ENCODE peak calls at places on chromosomes 5 and 9, in five cellular contexts. One of them, this sample, is unnamed.
A peak's percentile ranks its signal among the peaks of the same experiment; 100 is the strongest.

GRCh38 chr5:169701910-169702451 is 64.9 kb downstream of the DOCK2 start:
- DNase-seq in upper lobe of right lung: no peak
- DNase-seq in psoas muscle: no peak
- DNase-seq in tibial artery: no peak
- DNase-seq in adrenal gland: no peak
- DNase-seq in this sample: no peak

GRCh38 chr5:129101794-129102193 is 7.2 kb downstream of the ISOC1 start:
- DNase-seq in upper lobe of right lung: no peak
- DNase-seq in tibial artery: no peak
- DNase-seq in psoas muscle: no peak
- DNase-seq in adrenal gland: no peak
- DNase-seq in this sample: no peak

GRCh38 chr5:143833179-143833578 is 21.2 kb downstream of the HMHB1 start:
- DNase-seq in psoas muscle: no peak
- DNase-seq in adrenal gland: no peak
- DNase-seq in upper lobe of right lung: no peak
- DNase-seq in tibial artery: no peak
- DNase-seq in this sample: no peak

GRCh38 chr9:94065535-94065961 is 18.7 kb upstream of the PTPDC1 start:
- DNase-seq in psoas muscle: peak; percentile 77
- DNase-seq in upper lobe of right lung: peak; percentile 71
- DNase-seq in adrenal gland: peak; percentile 70
- DNase-seq in tibial artery: peak; percentile 86
- DNase-seq in this sample: peak; percentile 72

GRCh38 chr5:55672477-55672911 is 39.6 kb downstream of the SLC38A9 start:
- DNase-seq in tibial artery: no peak
- DNase-seq in psoas muscle: no peak
- DNase-seq in adrenal gland: no peak
- DNase-seq in upper lobe of right lung: no peak
- DNase-seq in this sample: no peak

GRCh38 chr9:131801811-131802210 is 61.9 kb upstream of the RAPGEF1 start:
- DNase-seq in psoas muscle: no peak
- DNase-seq in tibial artery: no peak
- DNase-seq in upper lobe of right lung: no peak
- DNase-seq in adrenal gland: no peak
- DNase-seq in this sample: no peak

GRCh38 chr9:3403315-3403714 is 122.5 kb downstream of the RFX3 start:
- DNase-seq in tibial artery: no peak
- DNase-seq in psoas muscle: no peak
- DNase-seq in upper lobe of right lung: no peak
- DNase-seq in adrenal gland: no peak
- DNase-seq in this sample: no peak

GRCh38 chr9:72614057-72614456 is 92.6 kb downstream of the TMC1 start:
- DNase-seq in tibial artery: no peak
- DNase-seq in psoas muscle: no peak
- DNase-seq in adrenal gland: no peak
- DNase-seq in upper lobe of right lung: no peak
- DNase-seq in this sample: no peak

GRCh38 chr5:38208782-38209378 is 49.5 kb upstream of the EGFLAM start:
- DNase-seq in adrenal gland: peak; percentile 40
- DNase-seq in tibial artery: no peak
- DNase-seq in psoas muscle: no peak
- DNase-seq in upper lobe of right lung: no peak
- DNase-seq in this sample: no peak

GRCh38 chr9:133168432-133168831 is 4.7 kb upstream of the GBGT1 start:
- DNase-seq in tibial artery: no peak
- DNase-seq in upper lobe of right lung: peak; percentile 18
- DNase-seq in psoas muscle: no peak
- DNase-seq in adrenal gland: no peak
- DNase-seq in this sample: peak; percentile 9

GRCh38 chr9:129270903-129271431 is 92.9 kb upstream of the IER5L start:
- DNase-seq in tibial artery: no peak
- DNase-seq in psoas muscle: peak; percentile 6
- DNase-seq in upper lobe of right lung: peak; percentile 31
- DNase-seq in adrenal gland: no peak
- DNase-seq in this sample: peak; percentile 8

GRCh38 chr5:72760259-72760658 is 56.2 kb upstream of the TNPO1 start:
- DNase-seq in adrenal gland: no peak
- DNase-seq in tibial artery: no peak
- DNase-seq in psoas muscle: no peak
- DNase-seq in upper lobe of right lung: no peak
- DNase-seq in this sample: no peak

GRCh38 chr5:131005963-131006684 is 158.9 kb downstream of the HINT1 start:
- DNase-seq in tibial artery: no peak
- DNase-seq in adrenal gland: no peak
- DNase-seq in psoas muscle: no peak
- DNase-seq in upper lobe of right lung: no peak
- DNase-seq in this sample: no peak

GRCh38 chr5:172543484-172544298 is 89.4 kb upstream of the SH3PXD2B start:
- DNase-seq in tibial artery: peak; percentile 29
- DNase-seq in psoas muscle: no peak
- DNase-seq in upper lobe of right lung: peak; percentile 18
- DNase-seq in adrenal gland: no peak
- DNase-seq in this sample: no peak

GRCh38 chr9:20512106-20512505 is 110.2 kb downstream of the MLLT3 start:
- DNase-seq in tibial artery: no peak
- DNase-seq in adrenal gland: peak; percentile 13
- DNase-seq in psoas muscle: no peak
- DNase-seq in upper lobe of right lung: no peak
- DNase-seq in this sample: no peak

DNA sequence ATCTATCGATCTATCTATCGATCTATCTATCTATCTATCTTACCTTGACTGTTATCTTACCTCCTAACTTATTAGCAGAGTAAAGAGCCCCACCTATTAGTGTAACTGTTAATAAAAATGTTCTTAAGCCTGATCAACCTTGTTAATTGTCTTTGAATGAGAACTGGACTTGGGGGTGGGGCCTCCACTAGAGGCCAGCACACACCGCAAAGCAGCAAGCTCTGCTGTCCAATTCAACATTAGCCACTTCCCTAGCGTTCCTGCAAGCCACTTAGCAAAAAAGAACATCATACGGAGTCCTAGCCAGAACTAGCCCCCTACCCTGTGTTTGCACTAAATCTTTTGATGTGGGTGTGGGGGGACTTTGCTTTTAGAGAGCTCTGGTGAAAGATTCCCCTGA is 515.8 kb downstream of the KDM4C start:
- DNase-seq in upper lobe of right lung: no peak
- DNase-seq in psoas muscle: no peak
- DNase-seq in adrenal gland: no peak
- DNase-seq in tibial artery: no peak
- DNase-seq in this sample: no peak
- TF ChIP-seq CTCF in upper lobe of right lung: peak; percentile 51
- TF ChIP-seq CTCF in psoas muscle: peak; percentile 61
- TF ChIP-seq CTCF in adrenal gland: peak; percentile 27
- TF ChIP-seq CTCF in tibial artery: peak; percentile 58
- TF ChIP-seq CTCF in this sample: peak; percentile 34

DNA sequence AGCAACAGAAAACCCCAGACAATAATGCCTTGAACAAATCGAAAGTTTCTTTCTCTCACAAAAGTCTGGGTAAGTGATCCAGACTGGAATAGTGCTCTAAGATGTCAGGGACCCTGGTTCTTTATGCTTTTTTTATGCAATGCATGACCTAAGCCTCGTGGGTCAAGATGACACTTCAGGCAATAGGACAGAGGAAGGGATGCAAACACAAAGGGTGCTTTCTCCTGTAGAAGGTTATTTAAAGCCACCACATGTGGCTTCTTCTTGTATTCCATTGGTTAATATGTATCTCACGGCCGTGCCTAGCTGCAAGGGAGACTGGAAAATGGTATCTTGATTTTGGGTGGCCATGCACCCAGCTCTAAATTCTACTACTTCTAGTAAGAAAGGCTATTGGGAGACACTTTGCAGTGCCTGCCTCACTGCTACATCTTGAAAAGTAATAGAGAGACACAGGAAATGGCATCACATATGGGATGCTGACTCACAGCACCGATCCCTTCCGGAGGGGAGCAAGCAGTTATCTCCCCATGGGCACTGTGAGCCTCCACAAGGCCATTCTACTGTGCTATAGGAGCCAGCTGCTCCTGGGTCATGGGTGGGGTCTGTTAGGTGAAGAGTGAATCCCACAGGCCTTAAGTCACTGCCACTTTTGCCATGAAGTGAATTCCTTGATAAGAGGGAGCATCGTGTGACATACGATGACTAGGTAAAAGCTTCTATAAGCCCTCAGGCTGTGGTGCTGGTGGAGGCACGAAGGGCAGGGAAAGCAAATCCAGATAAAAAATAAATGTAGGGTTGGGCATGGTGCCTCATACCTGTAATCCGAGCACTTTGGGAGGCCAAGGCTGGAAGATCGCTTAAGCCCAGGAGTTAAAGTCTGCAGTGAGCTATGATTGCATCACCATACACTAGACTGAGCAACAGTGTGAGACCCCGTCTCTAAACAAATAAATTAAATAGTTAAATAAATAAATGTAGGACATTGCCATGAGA is 32.5 kb upstream of the RAB14 start:
- DNase-seq in psoas muscle: no peak
- DNase-seq in tibial artery: no peak
- DNase-seq in adrenal gland: no peak
- DNase-seq in upper lobe of right lung: no peak
- DNase-seq in this sample: no peak
- H3K27ac ChIP-seq in psoas muscle: no peak overlapping the region
- H3K27ac ChIP-seq in tibial artery: no peak overlapping the region
- H3K27ac ChIP-seq in adrenal gland: no peak overlapping the region
- H3K27ac ChIP-seq in upper lobe of right lung: no peak overlapping the region
- H3K27ac ChIP-seq in this sample: no peak overlapping the region

DNA sequence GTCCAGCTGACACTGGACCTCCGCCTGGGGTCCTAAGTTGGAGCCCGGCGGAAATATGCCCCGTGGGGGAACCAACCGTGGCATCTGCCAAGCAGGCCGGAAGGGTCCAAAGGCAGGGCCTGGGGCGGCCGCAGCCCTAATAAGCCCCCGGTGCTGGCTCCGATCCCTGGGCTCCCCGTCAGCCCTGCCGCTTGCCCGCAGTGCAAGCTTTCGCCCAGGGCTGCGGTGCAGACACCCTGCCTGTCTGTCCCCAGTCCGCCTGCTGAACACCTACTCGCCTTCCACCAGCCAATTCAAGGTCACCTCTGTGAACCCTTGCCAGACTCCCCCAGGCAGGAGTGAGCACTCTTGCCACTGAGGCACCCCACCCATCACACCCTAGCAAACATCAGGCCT is 499 bp upstream of the PTGR1 start:
- DNase-seq in tibial artery: peak; percentile 66
- DNase-seq in psoas muscle: no peak
- DNase-seq in adrenal gland: no peak
- DNase-seq in upper lobe of right lung: no peak
- DNase-seq in this sample: no peak
- H3K4me1 ChIP-seq in tibial artery: no peaks in the 10 kb centered on the region
- H3K4me1 ChIP-seq in psoas muscle: peaks cover 3% of the 10 kb centered on the region
- H3K4me1 ChIP-seq in adrenal gland: peaks cover 19% of the 10 kb centered on the region
- H3K4me1 ChIP-seq in upper lobe of right lung: no peaks in the 10 kb centered on the region
- H3K4me1 ChIP-seq in this sample: peaks cover 8% of the 10 kb centered on the region

DNA sequence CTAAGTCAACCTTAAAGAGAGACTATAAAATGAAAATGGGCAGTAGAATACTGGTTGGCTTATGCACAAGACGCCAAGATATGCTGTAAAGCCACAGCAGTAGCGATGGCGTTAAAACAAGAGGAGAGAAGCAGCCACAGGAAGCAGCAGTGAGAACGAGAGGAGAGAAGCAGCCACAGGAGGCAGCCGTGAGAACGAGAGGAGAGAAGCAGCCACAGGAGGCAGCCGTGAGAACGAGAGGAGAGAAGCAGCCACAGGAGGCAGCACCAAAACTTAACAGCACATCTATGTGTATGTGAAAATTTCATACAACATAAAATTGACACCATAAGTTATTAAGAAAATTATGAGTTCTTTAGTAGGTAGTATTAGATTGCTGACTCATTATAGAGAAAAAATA is 2318.6 kb upstream of the ACO1 start:
- DNase-seq in adrenal gland: no peak
- DNase-seq in psoas muscle: no peak
- DNase-seq in upper lobe of right lung: no peak
- DNase-seq in tibial artery: no peak
- DNase-seq in this sample: no peak
- TF ChIP-seq CTCF in adrenal gland: no peak
- TF ChIP-seq CTCF in psoas muscle: no peak
- TF ChIP-seq CTCF in upper lobe of right lung: no peak
- TF ChIP-seq CTCF in tibial artery: no peak
- TF ChIP-seq CTCF in this sample: no peak

GRCh38 chr9:91486699-91487497 is 63.3 kb upstream of the NFIL3 start:
- DNase-seq in upper lobe of right lung: no peak
- DNase-seq in tibial artery: no peak
- DNase-seq in adrenal gland: no peak
- DNase-seq in psoas muscle: no peak
- DNase-seq in this sample: no peak

GRCh38 chr9:91491624-91492023 is 68.0 kb upstream of the NFIL3 start:
- DNase-seq in psoas muscle: no peak
- DNase-seq in tibial artery: no peak
- DNase-seq in adrenal gland: no peak
- DNase-seq in upper lobe of right lung: no peak
- DNase-seq in this sample: no peak

GRCh38 chr9:91485006-91485405 is 61.4 kb upstream of the NFIL3 start:
- DNase-seq in psoas muscle: no peak
- DNase-seq in tibial artery: no peak
- DNase-seq in adrenal gland: no peak
- DNase-seq in upper lobe of right lung: no peak
- DNase-seq in this sample: no peak

GRCh38 chr9:91492237-91492636 is 68.6 kb upstream of the NFIL3 start:
- DNase-seq in psoas muscle: no peak
- DNase-seq in tibial artery: no peak
- DNase-seq in adrenal gland: no peak
- DNase-seq in upper lobe of right lung: no peak
- DNase-seq in this sample: no peak

GRCh38 chr9:91489391-91489899 is 65.8 kb upstream of the NFIL3 start:
- DNase-seq in adrenal gland: no peak
- DNase-seq in tibial artery: no peak
- DNase-seq in upper lobe of right lung: no peak
- DNase-seq in psoas muscle: no peak
- DNase-seq in this sample: no peak
- H3K27ac ChIP-seq in adrenal gland: no peak overlapping the region
- H3K27ac ChIP-seq in tibial artery: peak overlapping the region; percentile 36
- H3K27ac ChIP-seq in upper lobe of right lung: no peak overlapping the region
- H3K27ac ChIP-seq in psoas muscle: peak overlapping the region; percentile 87
- H3K27ac ChIP-seq in this sample: no peak overlapping the region

This sample was measured in lower lobe of right lung.